ENCODE peak calls at places on chromosomes 4 and X, in eight cellular contexts. One of them, this sample, is unnamed.

GRCh38 chrX:15384304-15384703 is at the start of gene VEGFD:
- DNase-seq in esophagus squamous epithelium: no peak
- DNase-seq in mucosa of descending colon: no peak
- DNase-seq in uterus: no peak
- DNase-seq in right lobe of liver: peak; percentile 42
- DNase-seq in B cell: no peak
- DNase-seq in thoracic aorta: no peak
- DNase-seq in MM.1S: no peak
- DNase-seq in this sample: no peak

GRCh38 chr4:89598602-89599001 is 238.4 kb downstream of the SNCA start:
- DNase-seq in uterus: no peak
- DNase-seq in B cell: no peak
- DNase-seq in esophagus squamous epithelium: no peak
- DNase-seq in thoracic aorta: no peak
- DNase-seq in mucosa of descending colon: no peak
- DNase-seq in MM.1S: no peak
- DNase-seq in right lobe of liver: no peak
- DNase-seq in this sample: no peak

GRCh38 chr4:34158883-34159282 is 2085.4 kb downstream of the ARAP2 start:
- DNase-seq in thoracic aorta: no peak
- DNase-seq in B cell: no peak
- DNase-seq in mucosa of descending colon: no peak
- DNase-seq in right lobe of liver: no peak
- DNase-seq in esophagus squamous epithelium: no peak
- DNase-seq in uterus: no peak
- DNase-seq in MM.1S: no peak
- DNase-seq in this sample: no peak

GRCh38 chrX:54808109-54808604 is 612 bp downstream of the MAGED2 start:
- DNase-seq in mucosa of descending colon: peak; percentile 69
- DNase-seq in right lobe of liver: peak; percentile 51
- DNase-seq in uterus: peak; percentile 80
- DNase-seq in B cell: peak; percentile 50
- DNase-seq in esophagus squamous epithelium: no peak
- DNase-seq in MM.1S: peak; percentile 10
- DNase-seq in thoracic aorta: no peak
- DNase-seq in this sample: peak; percentile 76

GRCh38 chrX:68488657-68489056 is 10.2 kb upstream of the YIPF6 start:
- DNase-seq in B cell: no peak
- DNase-seq in right lobe of liver: no peak
- DNase-seq in mucosa of descending colon: peak; percentile 89
- DNase-seq in thoracic aorta: no peak
- DNase-seq in uterus: no peak
- DNase-seq in esophagus squamous epithelium: no peak
- DNase-seq in MM.1S: no peak
- DNase-seq in this sample: no peak

GRCh38 chr4:60683357-60683756 is 516.8 kb upstream of the ADGRL3 start:
- DNase-seq in mucosa of descending colon: no peak
- DNase-seq in thoracic aorta: no peak
- DNase-seq in MM.1S: no peak
- DNase-seq in B cell: no peak
- DNase-seq in esophagus squamous epithelium: no peak
- DNase-seq in right lobe of liver: no peak
- DNase-seq in uterus: no peak
- DNase-seq in this sample: no peak

GRCh38 chrX:153981231-153981630 is 8.7 kb downstream of the TMEM187 start:
- DNase-seq in MM.1S: no peak
- DNase-seq in B cell: no peak
- DNase-seq in thoracic aorta: no peak
- DNase-seq in esophagus squamous epithelium: no peak
- DNase-seq in right lobe of liver: no peak
- DNase-seq in mucosa of descending colon: no peak
- DNase-seq in uterus: no peak
- DNase-seq in this sample: no peak

GRCh38 chrX:47380268-47380667 is 9.9 kb downstream of the ZNF157 start:
- DNase-seq in right lobe of liver: no peak
- DNase-seq in uterus: peak; percentile 31
- DNase-seq in B cell: peak; percentile 63
- DNase-seq in MM.1S: no peak
- DNase-seq in mucosa of descending colon: peak; percentile 33
- DNase-seq in esophagus squamous epithelium: no peak
- DNase-seq in thoracic aorta: no peak
- DNase-seq in this sample: no peak

GRCh38 chr4:73729534-73730165 is 10.7 kb upstream of the CXCL8 start:
- DNase-seq in B cell: no peak
- DNase-seq in mucosa of descending colon: peak; percentile 76
- DNase-seq in right lobe of liver: peak; percentile 67
- DNase-seq in uterus: peak; percentile 48
- DNase-seq in esophagus squamous epithelium: no peak
- DNase-seq in MM.1S: peak; percentile 70
- DNase-seq in thoracic aorta: peak; percentile 37
- DNase-seq in this sample: peak; percentile 56

GRCh38 chr4:2761035-2761923 is 5.1 kb upstream of the TNIP2 start:
- DNase-seq in esophagus squamous epithelium: no peak
- DNase-seq in MM.1S: no peak
- DNase-seq in B cell: peak; percentile 37
- DNase-seq in right lobe of liver: peak; percentile 69
- DNase-seq in uterus: no peak
- DNase-seq in mucosa of descending colon: peak; percentile 92
- DNase-seq in thoracic aorta: no peak
- DNase-seq in this sample: peak; percentile 80

GRCh38 chr4:11894976-11895375 is 466.3 kb upstream of the HS3ST1 start:
- DNase-seq in right lobe of liver: no peak
- DNase-seq in MM.1S: no peak
- DNase-seq in mucosa of descending colon: no peak
- DNase-seq in uterus: no peak
- DNase-seq in thoracic aorta: no peak
- DNase-seq in esophagus squamous epithelium: no peak
- DNase-seq in B cell: no peak
- DNase-seq in this sample: no peak

GRCh38 chr4:57109847-57110634 is at the start of gene IGFBP7:
- DNase-seq in B cell: no peak
- DNase-seq in uterus: peak; percentile 72
- DNase-seq in thoracic aorta: no peak
- DNase-seq in right lobe of liver: peak; percentile 59
- DNase-seq in mucosa of descending colon: peak; percentile 57
- DNase-seq in MM.1S: peak; percentile 62
- DNase-seq in esophagus squamous epithelium: no peak
- DNase-seq in this sample: peak; percentile 55
- TF ChIP-seq CTCF in B cell: no peak
- TF ChIP-seq CTCF in uterus: no peak
- TF ChIP-seq CTCF in thoracic aorta: no peak
- TF ChIP-seq CTCF in right lobe of liver: no peak
- TF ChIP-seq CTCF in mucosa of descending colon: no peak
- TF ChIP-seq CTCF in MM.1S: no peak
- TF ChIP-seq CTCF in esophagus squamous epithelium: peak; percentile 9
- TF ChIP-seq CTCF in this sample: no peak

GRCh38 chrX:53294024-53294648 is 12.8 kb upstream of the IQSEC2 start:
- DNase-seq in uterus: no peak
- DNase-seq in B cell: no peak
- DNase-seq in thoracic aorta: no peak
- DNase-seq in esophagus squamous epithelium: no peak
- DNase-seq in right lobe of liver: no peak
- DNase-seq in mucosa of descending colon: no peak
- DNase-seq in MM.1S: no peak
- DNase-seq in this sample: no peak
- TF ChIP-seq CTCF in uterus: no peak
- TF ChIP-seq CTCF in B cell: no peak
- TF ChIP-seq CTCF in thoracic aorta: no peak
- TF ChIP-seq CTCF in esophagus squamous epithelium: no peak
- TF ChIP-seq CTCF in right lobe of liver: no peak
- TF ChIP-seq CTCF in mucosa of descending colon: no peak
- TF ChIP-seq CTCF in MM.1S: no peak
- TF ChIP-seq CTCF in this sample: no peak

GRCh38 chr4:108743021-108743420 is 19.8 kb downstream of the ETNPPL start:
- DNase-seq in MM.1S: no peak
- DNase-seq in mucosa of descending colon: no peak
- DNase-seq in uterus: no peak
- DNase-seq in right lobe of liver: peak; percentile 63
- DNase-seq in B cell: no peak
- DNase-seq in thoracic aorta: no peak
- DNase-seq in esophagus squamous epithelium: no peak
- DNase-seq in this sample: no peak
- TF ChIP-seq CTCF in MM.1S: no peak
- TF ChIP-seq CTCF in mucosa of descending colon: no peak
- TF ChIP-seq CTCF in uterus: no peak
- TF ChIP-seq CTCF in right lobe of liver: peak; percentile 14
- TF ChIP-seq CTCF in B cell: no peak
- TF ChIP-seq CTCF in thoracic aorta: no peak
- TF ChIP-seq CTCF in esophagus squamous epithelium: no peak
- TF ChIP-seq CTCF in this sample: no peak

GRCh38 chr4:88335092-88335665 is 43.5 kb upstream of the HERC6 start:
- DNase-seq in right lobe of liver: no peak
- DNase-seq in thoracic aorta: no peak
- DNase-seq in esophagus squamous epithelium: no peak
- DNase-seq in mucosa of descending colon: peak; percentile 3
- DNase-seq in MM.1S: no peak
- DNase-seq in uterus: peak; percentile 58
- DNase-seq in B cell: no peak
- DNase-seq in this sample: no peak

GRCh38 chr4:88333741-88334405 is 44.8 kb upstream of the HERC6 start:
- DNase-seq in mucosa of descending colon: no peak
- DNase-seq in right lobe of liver: no peak
- DNase-seq in thoracic aorta: no peak
- DNase-seq in MM.1S: no peak
- DNase-seq in B cell: no peak
- DNase-seq in esophagus squamous epithelium: no peak
- DNase-seq in uterus: peak; percentile 47
- DNase-seq in this sample: no peak
- TF ChIP-seq CTCF in mucosa of descending colon: no peak
- TF ChIP-seq CTCF in right lobe of liver: no peak
- TF ChIP-seq CTCF in thoracic aorta: no peak
- TF ChIP-seq CTCF in MM.1S: no peak
- TF ChIP-seq CTCF in B cell: no peak
- TF ChIP-seq CTCF in esophagus squamous epithelium: no peak
- TF ChIP-seq CTCF in uterus: no peak
- TF ChIP-seq CTCF in this sample: no peak